ENCODE peak calls at places on chromosomes 13 and 19, in six cellular contexts. A is endothelial cell, W is body of pancreas, I is HFFc6, V is NCI-H1105 treated with DMSO at 0.1 percent for 48 hours, M is Right ventricle myocardium superior. Q is an unnamed sample.

GRCh38 chr13:60944863-60945262 is 470.8 kb downstream of the PCDH20 start:
- DNase-seq in I (no peak), W (no peak), V (peak; percentile 87), A (no peak), M (no peak), Q (no peak)

GRCh38 chr19:41987141-41987860 is 6.7 kb downstream of the ATP1A3 start:
- DNase-seq in M (no peak), A (no peak), V (no peak), I (no peak), W (no peak), Q (no peak)

GRCh38 chr19:41323023-41323422 is 13.1 kb downstream of the CCDC97 start:
- DNase-seq in A (no peak), M (peak; percentile 64), W (no peak), V (no peak), I (peak; percentile 52), Q (no peak)

GRCh38 chr13:94210826-94211225 is 268.7 kb downstream of the DCT start:
- DNase-seq in V (no peak), I (no peak), A (no peak), W (no peak), M (no peak), Q (no peak)

GRCh38 chr19:48186541-48186991 is 16.1 kb downstream of the ZSWIM9 start:
- DNase-seq in A (no peak), W (no peak), M (no peak), I (no peak), V (no peak), Q (peak; percentile 34)

GRCh38 chr13:68386808-68387207 is 1156.7 kb upstream of the PCDH9 start:
- DNase-seq in W (no peak), M (no peak), A (no peak), V (no peak), I (no peak), Q (no peak)

GRCh38 chr19:12090807-12091206 is 26.3 kb downstream of the ZNF844 start:
- DNase-seq in V (peak; percentile 57), W (peak; percentile 63), I (peak; percentile 35), A (no peak), M (peak; percentile 66), Q (no peak)

GRCh38 chr13:98246538-98247172 is 69.6 kb upstream of the RNF113B start:
- DNase-seq in I (no peak), M (no peak), A (no peak), V (no peak), W (no peak), Q (no peak)

GRCh38 chr13:67353891-67354459 is 123.8 kb upstream of the PCDH9 start:
- DNase-seq in M (no peak), I (no peak), V (no peak), A (no peak), W (no peak), Q (no peak)

GRCh38 chr19:39729594-39729993 is 8.2 kb downstream of the CLC start:
- DNase-seq in V (no peak), W (no peak), A (no peak), I (no peak), M (no peak), Q (no peak)